ENCODE peak calls at places on chromosomes 6 and 20, in six cellular contexts. P is ovary, N is A549, A is HepG2, Z is tibial nerve, R is upper lobe of left lung. K is an unnamed sample.

GRCh38 chr6:125114248-125114858 is 39.2 kb upstream of the TPD52L1 start:
- DNase-seq in P (peak), N (peak), A (peak), Z (peak), R (no peak), K (peak)

GRCh38 chr20:55561259-55561658 is 444.1 kb downstream of the CBLN4 start:
- DNase-seq in P (no peak), N (no peak), A (no peak), Z (no peak), R (no peak), K (no peak)

GRCh38 chr6:13406781-13407180 is 78.4 kb upstream of the TBC1D7 start:
- DNase-seq in P (no peak), N (peak), A (peak), Z (no peak), R (no peak), K (no peak)

GRCh38 chr6:117502580-117502979 is 20.1 kb downstream of the DCBLD1 start:
- DNase-seq in P (no peak), N (no peak), A (no peak), Z (no peak), R (no peak), K (no peak)

GRCh38 chr6:21441386-21441785 is 152.2 kb upstream of the SOX4 start:
- DNase-seq in P (no peak), N (no peak), A (no peak), Z (no peak), R (no peak), K (no peak)

GRCh38 chr6:109526905-109527628 is 44.0 kb upstream of the ZBTB24 start:
- DNase-seq in P (no peak), N (peak), A (peak), Z (no peak), R (no peak), K (peak)

GRCh38 chr20:62453186-62453808 is 22.5 kb downstream of the GATA5 start:
- DNase-seq in P (no peak), N (no peak), A (no peak), Z (no peak), R (peak), K (no peak)

GRCh38 chr6:68575765-68576439 is 59.2 kb upstream of the ADGRB3 start:
- DNase-seq in P (no peak), N (peak), A (no peak), Z (no peak), R (peak), K (no peak)

GRCh38 chr6:157606516-157606915 is 216.5 kb upstream of the SNX9 start:
- DNase-seq in P (no peak), N (no peak), A (no peak), Z (no peak), R (no peak), K (no peak)

DNA sequence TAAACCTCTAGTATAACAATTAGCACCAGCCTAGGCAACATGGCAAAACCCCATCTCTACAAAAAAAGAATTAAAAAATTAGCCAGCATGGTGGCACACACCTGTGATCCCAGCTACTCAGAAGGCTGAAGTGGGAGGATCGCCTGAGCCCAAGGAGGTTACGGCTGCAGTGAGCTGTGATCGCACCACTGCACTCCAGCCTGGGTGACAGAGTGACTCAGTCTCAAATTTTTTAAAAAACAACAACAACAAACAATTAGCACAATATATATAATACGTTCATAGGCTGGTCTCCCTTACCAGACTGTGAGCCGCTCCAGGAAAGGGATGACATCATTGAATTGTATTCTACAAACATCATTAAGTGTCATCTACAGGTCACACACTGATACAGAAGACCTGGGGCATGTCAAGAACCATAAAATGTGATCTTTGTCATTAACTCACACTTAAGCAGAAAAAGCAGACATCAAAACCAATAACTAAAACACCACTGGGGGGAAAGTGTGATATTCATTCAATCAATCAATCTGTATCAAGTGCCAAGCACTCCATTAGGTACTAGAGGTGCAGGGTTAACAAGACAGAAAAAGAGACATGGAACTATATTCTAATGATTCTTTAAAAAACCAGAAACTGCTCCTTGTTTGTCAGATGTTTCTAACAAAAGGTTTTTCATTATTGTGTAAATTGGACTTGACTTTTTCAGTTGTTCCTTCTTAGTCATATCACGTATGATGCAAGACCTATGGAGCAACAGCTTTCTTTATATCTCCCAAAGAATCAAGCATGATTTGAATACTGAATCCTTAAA is 17.8 kb downstream of the MAP3K5 start:
- DNase-seq in P (no peak), N (peak), A (no peak), Z (no peak), R (no peak), K (no peak)
- TF ChIP-seq EP300 in P (no peak), N (no peak), A (no peak), Z (peak), R (no peak), K (no peak)

GRCh38 chr20:57072184-57072583 is 194.3 kb downstream of the BMP7 start:
- DNase-seq in P (no peak), N (no peak), A (no peak), Z (no peak), R (no peak), K (no peak)
- TF ChIP-seq CTCF in P (no peak), N (no peak), A (no peak), Z (no peak), R (no peak), K (no peak)

GRCh38 chr6:15360300-15360699 is 114.4 kb downstream of the JARID2 start:
- DNase-seq in P (no peak), N (no peak), A (no peak), Z (no peak), R (no peak), K (no peak)

GRCh38 chr6:15362274-15363160 is 116.6 kb downstream of the JARID2 start:
- DNase-seq in P (no peak), N (no peak), A (peak), Z (no peak), R (no peak), K (no peak)

GRCh38 chr6:15358579-15359327 is 112.9 kb downstream of the JARID2 start:
- DNase-seq in P (no peak), N (no peak), A (no peak), Z (no peak), R (no peak), K (no peak)

GRCh38 chr6:15357832-15358231 is 112.0 kb downstream of the JARID2 start:
- DNase-seq in P (no peak), N (no peak), A (no peak), Z (no peak), R (no peak), K (no peak)

DNA sequence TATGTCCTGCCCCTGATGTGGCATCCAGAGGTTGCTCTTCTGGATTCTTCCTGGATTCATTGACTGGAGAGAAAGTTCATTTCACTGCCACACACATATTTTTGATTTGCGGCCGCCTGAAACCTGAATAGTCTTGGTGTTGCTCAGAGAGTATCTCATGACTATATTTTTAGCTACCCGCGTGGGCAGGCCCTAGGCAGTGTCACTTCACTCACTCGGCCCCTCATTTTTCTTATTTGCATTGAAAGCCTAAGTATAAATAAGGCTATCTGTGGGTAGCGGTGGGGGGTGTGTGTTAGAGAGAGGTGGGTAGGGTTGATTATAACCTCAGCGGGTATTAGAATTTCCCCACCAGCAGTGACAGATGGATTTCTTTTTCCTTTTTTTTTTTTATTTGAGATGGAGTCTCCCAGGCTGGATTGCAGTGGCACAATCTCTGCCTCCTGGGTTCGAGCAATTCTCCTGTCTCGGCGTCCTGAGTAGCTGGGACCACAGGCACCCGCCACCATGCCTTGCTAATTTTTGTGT is 113.5 kb downstream of the JARID2 start:
- DNase-seq in P (no peak), N (no peak), A (no peak), Z (no peak), R (no peak), K (no peak)
- TF ChIP-seq EP300 in P (no peak), N (no peak), A (no peak), Z (no peak), R (no peak), K (no peak)

GRCh38 chr20:4014031-4014474 is 1.3 kb downstream of the RNF24 start:
- DNase-seq in P (no peak), N (peak), A (peak), Z (no peak), R (no peak), K (peak)
- TF ChIP-seq CTCF in P (peak), N (peak), A (peak), Z (peak), R (no peak), K (peak)

GRCh38 chr6:31795616-31796298 is at the start of gene VARS1:
- DNase-seq in P (peak), N (peak), A (peak), Z (peak), R (peak), K (peak)
- TF ChIP-seq EP300 in P (no peak), N (no peak), A (no peak), Z (peak), R (no peak), K (no peak)

K was measured in stomach.